ENCODE peak calls at places on chromosomes 16 and 17, in seven cellular contexts. R is A549, C is Peyer's patch, A is heart left ventricle, X is DND-41, E is lung, F is left ventricle myocardium inferior. H is an unnamed sample. For H3K4me1, the result is how much of the 10 kb centered on the place peaks cover.

GRCh38 chr16:89042711-89043551 is 50.7 kb upstream of the ACSF3 start:
- DNase-seq in F (no peak), R (no peak), C (no peak), X (no peak), A (peak), E (no peak), H (no peak)

GRCh38 chr16:67086829-67087228 is 22.9 kb upstream of the PHAF1 start:
- DNase-seq in C (no peak), X (no peak), A (no peak), E (no peak), R (no peak), F (no peak), H (no peak)

GRCh38 chr17:51997723-51998122 is 160.8 kb downstream of the CA10 start:
- DNase-seq in X (no peak), A (no peak), R (no peak), E (no peak), F (no peak), C (no peak), H (no peak)

GRCh38 chr16:1470543-1471251 is 4.1 kb downstream of the CLCN7 start:
- DNase-seq in A (no peak), E (peak), R (no peak), X (no peak), C (no peak), F (no peak), H (no peak)

GRCh38 chr17:81161972-81162371 is 3.3 kb upstream of the PVALEF start:
- DNase-seq in F (no peak), X (no peak), C (no peak), R (no peak), E (no peak), A (no peak), H (no peak)

GRCh38 chr17:9842057-9842758 is 16.5 kb downstream of the GLP2R start:
- DNase-seq in A (peak), F (peak), E (no peak), X (no peak), R (peak), C (no peak), H (no peak)

GRCh38 chr17:78618264-78619066 is 41.3 kb upstream of the DNAH17 start:
- DNase-seq in E (no peak), R (no peak), C (peak), F (peak), A (peak), X (no peak), H (no peak)

GRCh38 chr17:57911834-57912673 is 43.2 kb downstream of the CUEDC1 start:
- DNase-seq in X (no peak), A (peak), R (no peak), C (peak), E (peak), F (peak), H (no peak)

GRCh38 chr16:11073407-11073806 is 129.0 kb downstream of the CLEC16A start:
- DNase-seq in R (no peak), C (no peak), X (no peak), A (no peak), E (no peak), F (no peak), H (no peak)

GRCh38 chr16:1150511-1150982 is 2.4 kb upstream of the CACNA1H start:
- DNase-seq in A (no peak), F (no peak), C (no peak), R (peak), X (no peak), E (no peak), H (peak)

GRCh38 chr16:67177743-67178699 is 5.7 kb downstream of the MATCAP1 start:
- DNase-seq in A (peak), F (peak), C (peak), R (peak), X (no peak), E (peak), H (peak)

GRCh38 chr17:77885678-77886386 is 72.7 kb upstream of the TNRC6C start:
- DNase-seq in F (no peak), A (no peak), E (no peak), C (no peak), X (no peak), R (no peak), H (no peak)

GRCh38 chr16:81618187-81618586 is 160.9 kb upstream of the PLCG2 start:
- DNase-seq in E (no peak), F (no peak), C (no peak), X (no peak), A (no peak), R (no peak), H (no peak)

GRCh38 chr17:20234266-20234665 is 225.1 kb downstream of the SPECC1 start:
- DNase-seq in X (no peak), E (no peak), F (no peak), A (no peak), C (no peak), R (no peak), H (no peak)

GRCh38 chr17:46979023-46979870 is at the start of gene RPRML:
- DNase-seq in R (peak), C (peak), E (no peak), F (peak), X (peak), A (peak), H (no peak)

GRCh38 chr17:44607836-44608690 is 48.2 kb upstream of the MEIOC start:
- DNase-seq in A (no peak), X (no peak), C (no peak), R (no peak), E (no peak), F (no peak), H (no peak)

GRCh38 chr17:81253358-81254131 is 14.4 kb downstream of the NDUFAF8 start:
- DNase-seq in R (peak), C (no peak), F (no peak), X (peak), A (no peak), E (peak), H (peak)

GRCh38 chr17:68937890-68938514 is 17.2 kb downstream of the ABCA8 start:
- DNase-seq in R (no peak), A (no peak), E (no peak), F (no peak), X (no peak), C (no peak), H (no peak)

GRCh38 chr17:58667934-58668597 is 23.8 kb downstream of the TEX14 start:
- DNase-seq in F (no peak), R (no peak), C (no peak), A (no peak), X (no peak), E (no peak), H (no peak)

GRCh38 chr16:71762186-71762585 is 37.7 kb upstream of the PHLPP2 start:
- DNase-seq in E (no peak), C (no peak), F (no peak), X (no peak), A (no peak), R (no peak), H (no peak)

GRCh38 chr16:88672776-88673175 is 9.9 kb upstream of the MVD start:
- DNase-seq in A (no peak), C (no peak), F (no peak), E (no peak), R (peak), X (no peak), H (no peak)

GRCh38 chr17:80758793-80759673 is 214.4 kb downstream of the RPTOR start:
- DNase-seq in C (no peak), A (peak), E (no peak), F (peak), X (no peak), R (no peak), H (peak)

GRCh38 chr16:74606521-74607309 is at the start of gene GLG1:
- DNase-seq in E (peak), A (peak), F (peak), X (peak), C (peak), R (peak), H (peak)
- H3K4me1 ChIP-seq in E (under half), A (under half), F (half or more), X (under half), C (under half), R (under half), H (half or more)

DNA sequence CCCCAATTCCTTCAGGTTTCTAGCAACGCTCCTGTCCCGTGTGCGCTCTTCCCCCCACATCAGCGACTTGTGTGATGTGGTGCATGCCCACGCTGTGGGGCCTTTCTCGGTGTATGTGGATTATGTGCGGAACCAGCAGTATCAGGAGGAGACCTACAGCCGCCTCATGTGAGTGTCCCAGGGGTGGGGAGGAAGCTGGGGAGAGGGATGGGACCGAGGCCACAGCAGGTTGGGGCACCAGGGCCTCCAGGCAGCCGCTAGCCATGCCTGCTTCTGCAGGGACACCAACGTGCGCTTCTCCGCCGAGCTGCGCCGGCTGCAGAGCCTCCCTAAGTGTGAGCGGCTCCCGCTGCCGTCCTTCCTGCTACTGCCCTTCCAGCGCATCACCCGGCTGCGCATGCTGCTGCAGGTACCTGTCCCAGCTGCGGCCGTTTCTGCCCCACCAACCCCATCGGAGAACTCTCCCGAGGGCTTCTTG is 5.7 kb downstream of the ARHGEF15 start:
- DNase-seq in R (no peak), A (no peak), X (no peak), E (no peak), F (no peak), C (no peak), H (no peak)
- H3K4me3 ChIP-seq in R (no peak), A (peak), X (no peak), E (no peak), F (peak), C (no peak), H (no peak)

GRCh38 chr16:57264381-57264780 is 19.3 kb downstream of the ARL2BP start:
- DNase-seq in E (no peak), R (no peak), F (no peak), C (peak), A (no peak), X (no peak), H (no peak)
- H3K4me1 ChIP-seq in E (under half), R (under half), F (half or more), C (under half), A (under half), X (under half), H (under half)

GRCh38 chr16:12486386-12486785 is 317.3 kb downstream of the CPPED1 start:
- DNase-seq in F (no peak), X (no peak), C (no peak), E (no peak), R (no peak), A (no peak), H (no peak)

GRCh38 chr16:12484987-12485386 is 318.7 kb downstream of the CPPED1 start:
- DNase-seq in E (no peak), C (no peak), A (no peak), F (no peak), X (no peak), R (no peak), H (no peak)

GRCh38 chr16:12485425-12485824 is 318.3 kb downstream of the CPPED1 start:
- DNase-seq in X (no peak), A (no peak), E (no peak), C (no peak), R (no peak), F (no peak), H (no peak)

GRCh38 chr16:12482821-12483220 is 320.9 kb downstream of the CPPED1 start:
- DNase-seq in A (no peak), R (no peak), X (no peak), E (no peak), F (no peak), C (no peak), H (no peak)

DNA sequence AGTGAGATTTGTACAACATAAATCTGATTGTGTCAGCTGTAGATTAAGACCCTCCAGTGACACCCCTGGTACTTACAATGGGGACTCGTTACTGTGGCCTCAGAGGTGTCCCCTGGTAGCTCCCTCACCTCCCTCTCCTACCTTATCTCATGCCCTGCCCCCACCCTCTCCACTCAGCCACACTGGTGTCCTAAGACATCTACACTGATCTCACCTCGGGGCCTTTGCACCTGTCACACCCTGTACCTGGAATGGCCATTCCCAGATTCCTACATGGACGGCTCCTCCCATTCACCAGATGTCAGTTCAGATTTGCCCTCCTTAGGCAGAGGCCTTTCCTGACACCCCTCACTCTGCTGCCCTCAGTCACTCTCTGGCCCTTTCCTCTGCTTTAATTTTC is 319.3 kb downstream of the CPPED1 start:
- DNase-seq in A (no peak), X (no peak), F (no peak), E (no peak), R (no peak), C (peak), H (no peak)
- H3K4me3 ChIP-seq in A (no peak), X (no peak), F (no peak), E (no peak), R (no peak), C (no peak), H (no peak)

GRCh38 chr16:85199880-85200279 is 87.6 kb upstream of the CIBAR2 start:
- DNase-seq in C (no peak), A (no peak), R (no peak), F (no peak), E (no peak), X (no peak), H (no peak)
- H3K4me1 ChIP-seq in C (under half), A (under half), R (under half), F (half or more), E (under half), X (under half), H (under half)

H was measured in CD4-positive, CD25-positive, alpha-beta regulatory T cell.